ENCODE peak calls at places on chromosomes 5 and 9, in six cellular contexts. U is GM19239; A is HT-29; L is hepatocyte; D is stimulated activated CD8-positive, alpha-beta memory T cell treated with anti-CD3 and anti-CD28 coated beads, Interleukin-4, amount 100 ng/mL, for 4 hours; B is kidney glomerular epithelial cell. Q is an unnamed sample.

GRCh38 chr9:88803551-88804288 is 187.5 kb upstream of the S1PR3 start:
- DNase-seq in U (no peak), L (peak), B (no peak), D (no peak), A (no peak), Q (no peak)

GRCh38 chr9:136759436-136760325 is 1.6 kb upstream of the LCN8 start:
- DNase-seq in D (no peak), U (no peak), B (no peak), A (no peak), L (no peak), Q (no peak)

GRCh38 chr5:150065886-150066285 is 20.5 kb downstream of the CSF1R start:
- DNase-seq in L (no peak), B (no peak), U (no peak), A (no peak), D (no peak), Q (no peak)

GRCh38 chr9:136151214-136151804 is 32.6 kb upstream of the TMEM250 start:
- DNase-seq in B (no peak), A (no peak), L (no peak), D (no peak), U (no peak), Q (no peak)

GRCh38 chr5:169331292-169331852 is 30.4 kb upstream of the SLIT3 start:
- DNase-seq in L (peak), B (no peak), U (no peak), A (peak), D (no peak), Q (no peak)

GRCh38 chr5:67549263-67549551 is 352.6 kb upstream of the CD180 start:
- DNase-seq in D (no peak), A (no peak), B (no peak), L (no peak), U (no peak), Q (no peak)

GRCh38 chr5:122311888-122312669 is at the start of gene SNCAIP:
- DNase-seq in L (peak), A (no peak), U (no peak), D (no peak), B (peak), Q (peak)

GRCh38 chr5:39376293-39376714 is 12.0 kb upstream of the C9 start:
- DNase-seq in L (peak), B (peak), D (no peak), A (peak), U (peak), Q (no peak)

GRCh38 chr5:28810751-28811136 is 1772.4 kb upstream of the CDH9 start:
- DNase-seq in U (no peak), D (no peak), L (no peak), B (no peak), A (no peak), Q (no peak)

GRCh38 chr5:149824851-149825250 is 94.7 kb downstream of the PPARGC1B start:
- DNase-seq in B (no peak), D (no peak), A (no peak), L (no peak), U (no peak), Q (no peak)

GRCh38 chr9:98944130-98945074 is 695 bp downstream of the COL15A1 start:
- DNase-seq in U (no peak), A (no peak), D (no peak), L (no peak), B (no peak), Q (no peak)

GRCh38 chr9:128550226-128550625 is 2.2 kb upstream of the SPTAN1 start:
- DNase-seq in L (no peak), U (no peak), B (no peak), A (no peak), D (no peak), Q (no peak)

GRCh38 chr5:105504-106080 is 13.6 kb downstream of the PLEKHG4B start:
- DNase-seq in U (no peak), A (no peak), D (no peak), L (no peak), B (no peak), Q (no peak)

GRCh38 chr9:136516191-136516654 is 29.6 kb downstream of the NOTCH1 start:
- DNase-seq in B (no peak), D (no peak), L (no peak), A (no peak), U (no peak), Q (no peak)

GRCh38 chr9:114272739-114273431 is 50.0 kb upstream of the ORM1 start:
- DNase-seq in D (no peak), A (no peak), U (no peak), B (no peak), L (no peak), Q (no peak)

GRCh38 chr9:70421272-70422180 is 7.1 kb upstream of the KLF9 start:
- DNase-seq in B (peak), U (no peak), D (peak), L (peak), A (no peak), Q (no peak)